ENCODE peak calls at places on chromosomes 5 and 9, in ten cellular contexts. H is stomach; U is CD4-positive, CD25-positive, alpha-beta regulatory T cell; K is astrocyte of the spinal cord; J is H7; F is NB4; P is A673; T is IMR-90; S is kidney epithelial cell; C is iPS DF 6.9. I is an unnamed sample.
A peak's percentile ranks its signal among the peaks of the same experiment; 100 is the strongest.

GRCh38 chr9:71783120-71783523 is 14.8 kb upstream of the CEMIP2 start:
- DNase-seq in H (peak; percentile 46), U (peak; percentile 89), F (no peak), C (no peak), P (no peak), S (no peak), J (no peak), T (peak; percentile 19), K (no peak), I (no peak)

GRCh38 chr5:158785397-158785796 is 314.3 kb downstream of the EBF1 start:
- DNase-seq in F (no peak), P (no peak), S (no peak), H (no peak), T (no peak), C (no peak), J (no peak), U (no peak), K (no peak), I (no peak)

GRCh38 chr9:99222416-99223280 is 566 bp downstream of the SEC61B start:
- DNase-seq in K (no peak), C (no peak), J (no peak), H (no peak), U (no peak), T (peak; percentile 36), S (no peak), F (no peak), P (no peak), I (no peak)

GRCh38 chr9:69497816-69498215 is 172.8 kb downstream of the ENTREP1 start:
- DNase-seq in T (no peak), U (no peak), F (peak; percentile 0), J (no peak), P (no peak), C (no peak), S (no peak), H (no peak), K (no peak), I (no peak)

GRCh38 chr5:157335534-157336422 is 69.9 kb downstream of the CYFIP2 start:
- DNase-seq in K (peak; percentile 76), H (no peak), T (peak; percentile 76), S (no peak), U (no peak), J (no peak), P (no peak), F (no peak), C (no peak), I (no peak)

GRCh38 chr9:38343037-38343436 is 49.5 kb upstream of the ALDH1B1 start:
- DNase-seq in U (no peak), T (no peak), J (no peak), C (no peak), K (no peak), P (no peak), H (no peak), S (no peak), F (no peak), I (no peak)

GRCh38 chr5:32770444-32770843 is 59.3 kb downstream of the NPR3 start:
- DNase-seq in T (no peak), U (no peak), P (no peak), F (no peak), S (no peak), K (no peak), J (no peak), H (no peak), C (no peak), I (no peak)

GRCh38 chr9:37859043-37859442 is 44.9 kb downstream of the SLC25A51 start:
- DNase-seq in T (peak; percentile 33), F (peak; percentile 16), J (no peak), S (no peak), K (peak; percentile 5), C (no peak), U (no peak), H (no peak), P (no peak), I (peak; percentile 10)

GRCh38 chr9:101858026-101858425 is 119.6 kb upstream of the GRIN3A start:
- DNase-seq in P (no peak), S (no peak), F (no peak), J (no peak), H (no peak), T (no peak), C (no peak), U (no peak), K (no peak), I (no peak)

GRCh38 chr9:18499987-18500386 is 26.0 kb downstream of the ADAMTSL1 start:
- DNase-seq in F (no peak), H (no peak), U (no peak), K (no peak), P (no peak), T (no peak), C (no peak), S (peak; percentile 19), J (no peak), I (no peak)

GRCh38 chr9:82706781-82707180 is 356.2 kb downstream of the RASEF start:
- DNase-seq in T (no peak), S (no peak), F (no peak), U (no peak), C (peak; percentile 9), K (no peak), P (no peak), H (no peak), J (peak; percentile 7), I (no peak)
- H3K4me3 ChIP-seq in T (no peak overlapping the region), S (no peak overlapping the region), F (no peak overlapping the region), U (no peak overlapping the region), C (no peak overlapping the region), K (no peak overlapping the region), P (no peak overlapping the region), H (no peak overlapping the region), J (no peak overlapping the region), I (no peak overlapping the region)

GRCh38 chr5:88667187-88668141 is 215.5 kb downstream of the MEF2C start:
- DNase-seq in F (peak; percentile 60), H (no peak), S (no peak), J (peak; percentile 61), C (no peak), K (peak; percentile 75), U (no peak), T (no peak), P (peak; percentile 54), I (no peak)
- H3K4me3 ChIP-seq in F (peak overlapping the region; percentile 72), H (peak overlapping the region; percentile 43), S (no peak overlapping the region), J (peak overlapping the region; percentile 8), C (peak overlapping the region; percentile 11), K (peak overlapping the region; percentile 47), U (peak overlapping the region; percentile 84), T (peak overlapping the region; percentile 52), P (peak overlapping the region; percentile 50), I (peak overlapping the region; percentile 37)

GRCh38 chr9:129898205-129898604 is 62.9 kb downstream of the USP20 start:
- DNase-seq in P (peak; percentile 65), T (no peak), K (no peak), S (no peak), F (no peak), U (no peak), H (no peak), J (peak; percentile 63), C (no peak), I (no peak)

GRCh38 chr9:129897263-129897662 is 62.0 kb downstream of the USP20 start:
- DNase-seq in H (no peak), J (no peak), P (no peak), C (no peak), K (no peak), T (no peak), F (no peak), U (no peak), S (no peak), I (no peak)

GRCh38 chr9:129891519-129891918 is 56.3 kb downstream of the USP20 start:
- DNase-seq in P (no peak), F (no peak), C (no peak), H (no peak), J (no peak), S (no peak), U (peak; percentile 25), T (no peak), K (no peak), I (no peak)

GRCh38 chr9:129895376-129896268 is 60.4 kb downstream of the USP20 start:
- DNase-seq in U (peak; percentile 65), K (no peak), J (no peak), S (no peak), H (no peak), C (no peak), T (no peak), P (no peak), F (no peak), I (no peak)

DNA sequence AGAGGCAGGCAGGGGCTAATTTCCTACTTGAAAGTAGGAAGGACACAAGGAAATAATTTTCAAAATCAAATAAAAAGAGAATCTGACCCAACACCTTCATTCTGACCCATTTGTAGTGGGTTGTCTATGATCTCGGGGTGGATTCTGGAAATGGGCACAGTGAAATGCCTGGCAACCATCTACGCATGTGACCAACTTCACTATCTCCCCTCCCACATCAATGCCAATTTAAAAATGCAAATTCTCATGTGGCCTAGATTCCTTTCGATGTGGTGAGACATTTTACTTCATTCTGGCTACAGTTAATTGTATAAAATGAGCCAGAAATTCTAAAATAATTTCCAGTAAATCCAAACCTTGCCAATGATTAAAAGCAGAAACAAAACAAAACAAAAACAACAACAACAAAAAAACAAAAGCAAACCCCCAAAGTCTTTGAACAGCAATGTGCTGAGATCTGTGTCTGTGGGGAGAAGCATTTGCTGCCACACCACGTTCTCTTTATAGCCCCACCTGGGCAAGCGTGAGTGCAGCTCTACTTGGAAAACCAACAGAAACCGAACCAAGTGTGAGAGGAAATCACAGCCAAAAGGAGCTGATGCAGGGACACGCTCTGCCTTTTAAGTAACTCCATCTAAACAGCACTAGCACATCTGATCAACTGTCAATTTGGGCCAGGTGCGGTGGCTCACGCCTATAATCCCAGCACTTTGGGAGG is 59.0 kb downstream of the USP20 start:
- DNase-seq in K (no peak), U (peak; percentile 59), P (no peak), J (no peak), T (no peak), C (no peak), F (no peak), H (no peak), S (no peak), I (no peak)
- H3K4me3 ChIP-seq in K (no peak overlapping the region), U (peak overlapping the region; percentile 35), P (no peak overlapping the region), J (no peak overlapping the region), T (no peak overlapping the region), C (no peak overlapping the region), F (no peak overlapping the region), H (no peak overlapping the region), S (no peak overlapping the region), I (no peak overlapping the region)

GRCh38 chr9:16727452-16728127 is 142.9 kb downstream of the BNC2 start:
- DNase-seq in H (no peak), T (peak; percentile 39), F (peak; percentile 43), P (no peak), J (no peak), S (no peak), C (no peak), K (peak; percentile 57), U (no peak), I (no peak)

GRCh38 chr9:16729656-16730055 is 140.8 kb downstream of the BNC2 start:
- DNase-seq in F (peak; percentile 44), J (no peak), S (no peak), T (peak; percentile 19), H (no peak), C (no peak), P (no peak), K (no peak), U (no peak), I (no peak)

GRCh38 chr9:16730162-16730561 is 140.3 kb downstream of the BNC2 start:
- DNase-seq in P (no peak), K (no peak), H (no peak), C (no peak), J (no peak), T (no peak), U (no peak), S (no peak), F (no peak), I (no peak)

GRCh38 chr9:16726718-16727451 is 143.6 kb downstream of the BNC2 start:
- DNase-seq in H (peak; percentile 62), T (peak; percentile 83), J (peak; percentile 74), K (peak; percentile 90), U (no peak), C (no peak), F (peak; percentile 97), S (no peak), P (peak; percentile 64), I (peak; percentile 44)

GRCh38 chr9:16728128-16728505 is 142.4 kb downstream of the BNC2 start:
- DNase-seq in T (peak; percentile 27), S (no peak), F (peak; percentile 22), K (no peak), H (no peak), U (no peak), P (no peak), J (no peak), C (no peak), I (no peak)
- H3K4me3 ChIP-seq in T (peak overlapping the region; percentile 62), S (peak overlapping the region; percentile 60), F (no peak overlapping the region), K (peak overlapping the region; percentile 59), H (peak overlapping the region; percentile 61), U (no peak overlapping the region), P (no peak overlapping the region), J (no peak overlapping the region), C (no peak overlapping the region), I (no peak overlapping the region)